ENCODE peak calls at places on chromosome 2, in ten cellular contexts. D, Z, I, M, U, B, J, N, H and E are unnamed samples.

GRCh38 chr2:23699526-23699925 is 227.4 kb downstream of the ATAD2B start:
- DNase-seq in D (no peak), Z (no peak), I (no peak), M (no peak), U (no peak), B (no peak), J (no peak), N (no peak), H (no peak), E (no peak)

GRCh38 chr2:137467246-137467862 is 496.9 kb upstream of the HNMT start:
- DNase-seq in D (no peak), Z (no peak), I (peak), M (no peak), U (no peak), B (no peak), J (no peak), N (peak), H (peak), E (peak)

GRCh38 chr2:20472569-20472968 is 25.7 kb downstream of the RHOB start:
- DNase-seq in D (no peak), Z (no peak), I (no peak), M (no peak), U (no peak), B (no peak), J (no peak), N (no peak), H (no peak), E (no peak)

GRCh38 chr2:112474844-112475486 is 7.0 kb upstream of the TTL start:
- DNase-seq in D (no peak), Z (no peak), I (no peak), M (no peak), U (no peak), B (no peak), J (no peak), N (peak), H (no peak), E (no peak)

GRCh38 chr2:15761056-15761455 is 169.4 kb downstream of the DDX1 start:
- DNase-seq in D (no peak), Z (no peak), I (no peak), M (no peak), U (no peak), B (no peak), J (no peak), N (no peak), H (no peak), E (no peak)

GRCh38 chr2:48415765-48416515 is 114.0 kb upstream of the STON1 start:
- DNase-seq in D (no peak), Z (no peak), I (no peak), M (no peak), U (no peak), B (no peak), J (no peak), N (peak), H (peak), E (no peak)

GRCh38 chr2:159137511-159138101 is 148.9 kb downstream of the WDSUB1 start:
- DNase-seq in D (no peak), Z (no peak), I (no peak), M (no peak), U (no peak), B (no peak), J (no peak), N (peak), H (no peak), E (no peak)

GRCh38 chr2:8684885-8685696 is 3.2 kb downstream of the ID2 start:
- DNase-seq in D (peak), Z (no peak), I (no peak), M (peak), U (peak), B (peak), J (peak), N (peak), H (peak), E (peak)

GRCh38 chr2:37615808-37616673 is 55.4 kb downstream of the CDC42EP3 start:
- DNase-seq in D (no peak), Z (no peak), I (no peak), M (peak), U (no peak), B (no peak), J (no peak), N (no peak), H (no peak), E (peak)

GRCh38 chr2:41829011-41829500 is 218.8 kb upstream of the PKDCC start:
- DNase-seq in D (no peak), Z (no peak), I (no peak), M (no peak), U (no peak), B (no peak), J (no peak), N (peak), H (no peak), E (no peak)